ENCODE peak calls at places on chromosomes 6 and 20, in six cellular contexts. One of them, this sample, is unnamed.

GRCh38 chr6:71124340-71124739 is 164.3 kb upstream of the OGFRL1 start:
- DNase-seq in C1 segment of cervical spinal cord: no peak
- DNase-seq in NCI-H1092: no peak
- DNase-seq in renal cortical epithelial cell: no peak
- DNase-seq in RWPE1: no peak
- DNase-seq in fibroblast of lung: peak
- DNase-seq in this sample: no peak

GRCh38 chr6:139016337-139017213 is 12.0 kb upstream of the ABRACL start:
- DNase-seq in C1 segment of cervical spinal cord: no peak
- DNase-seq in NCI-H1092: no peak
- DNase-seq in renal cortical epithelial cell: no peak
- DNase-seq in RWPE1: no peak
- DNase-seq in fibroblast of lung: no peak
- DNase-seq in this sample: no peak

GRCh38 chr6:134374486-134374885 is 56.6 kb upstream of the SGK1 start:
- DNase-seq in C1 segment of cervical spinal cord: peak
- DNase-seq in NCI-H1092: no peak
- DNase-seq in renal cortical epithelial cell: no peak
- DNase-seq in RWPE1: no peak
- DNase-seq in fibroblast of lung: peak
- DNase-seq in this sample: no peak

GRCh38 chr20:61451953-61452352 is 199.9 kb downstream of the CDH4 start:
- DNase-seq in C1 segment of cervical spinal cord: no peak
- DNase-seq in NCI-H1092: no peak
- DNase-seq in renal cortical epithelial cell: no peak
- DNase-seq in RWPE1: no peak
- DNase-seq in fibroblast of lung: no peak
- DNase-seq in this sample: no peak

GRCh38 chr6:100176951-100177710 is 183.1 kb upstream of the MCHR2 start:
- DNase-seq in C1 segment of cervical spinal cord: no peak
- DNase-seq in NCI-H1092: no peak
- DNase-seq in renal cortical epithelial cell: no peak
- DNase-seq in RWPE1: no peak
- DNase-seq in fibroblast of lung: peak
- DNase-seq in this sample: no peak

GRCh38 chr6:153949606-153950005 is 89.4 kb upstream of the OPRM1 start:
- DNase-seq in C1 segment of cervical spinal cord: no peak
- DNase-seq in NCI-H1092: no peak
- DNase-seq in renal cortical epithelial cell: no peak
- DNase-seq in RWPE1: no peak
- DNase-seq in fibroblast of lung: no peak
- DNase-seq in this sample: no peak

GRCh38 chr6:46719099-46719498 is 16.1 kb downstream of the PLA2G7 start:
- DNase-seq in C1 segment of cervical spinal cord: no peak
- DNase-seq in NCI-H1092: no peak
- DNase-seq in renal cortical epithelial cell: peak
- DNase-seq in RWPE1: peak
- DNase-seq in fibroblast of lung: peak
- DNase-seq in this sample: no peak

GRCh38 chr20:31974975-31975481 is 7.1 kb downstream of the XKR7 start:
- DNase-seq in C1 segment of cervical spinal cord: peak
- DNase-seq in NCI-H1092: peak
- DNase-seq in renal cortical epithelial cell: peak
- DNase-seq in RWPE1: no peak
- DNase-seq in fibroblast of lung: no peak
- DNase-seq in this sample: no peak

GRCh38 chr6:145704153-145704781 is 31.1 kb downstream of the EPM2A start:
- DNase-seq in C1 segment of cervical spinal cord: no peak
- DNase-seq in NCI-H1092: no peak
- DNase-seq in renal cortical epithelial cell: peak
- DNase-seq in RWPE1: peak
- DNase-seq in fibroblast of lung: no peak
- DNase-seq in this sample: peak

GRCh38 chr20:60485012-60485760 is 527.0 kb downstream of the CDH26 start:
- DNase-seq in C1 segment of cervical spinal cord: no peak
- DNase-seq in NCI-H1092: no peak
- DNase-seq in renal cortical epithelial cell: no peak
- DNase-seq in RWPE1: no peak
- DNase-seq in fibroblast of lung: no peak
- DNase-seq in this sample: no peak

GRCh38 chr6:144219056-144219685 is 66.0 kb upstream of the UTRN start:
- DNase-seq in C1 segment of cervical spinal cord: no peak
- DNase-seq in NCI-H1092: no peak
- DNase-seq in renal cortical epithelial cell: peak
- DNase-seq in RWPE1: peak
- DNase-seq in fibroblast of lung: peak
- DNase-seq in this sample: peak

GRCh38 chr6:139625998-139626975 is 251.8 kb upstream of the CITED2 start:
- DNase-seq in C1 segment of cervical spinal cord: no peak
- DNase-seq in NCI-H1092: no peak
- DNase-seq in renal cortical epithelial cell: peak
- DNase-seq in RWPE1: no peak
- DNase-seq in fibroblast of lung: peak
- DNase-seq in this sample: no peak

GRCh38 chr20:37344506-37345338 is 1.2 kb upstream of the SRC start:
- DNase-seq in C1 segment of cervical spinal cord: no peak
- DNase-seq in NCI-H1092: no peak
- DNase-seq in renal cortical epithelial cell: peak
- DNase-seq in RWPE1: no peak
- DNase-seq in fibroblast of lung: no peak
- DNase-seq in this sample: no peak

GRCh38 chr6:137738197-137738596 is 128.9 kb upstream of the TNFAIP3 start:
- DNase-seq in C1 segment of cervical spinal cord: no peak
- DNase-seq in NCI-H1092: no peak
- DNase-seq in renal cortical epithelial cell: peak
- DNase-seq in RWPE1: no peak
- DNase-seq in fibroblast of lung: peak
- DNase-seq in this sample: peak

GRCh38 chr6:133971861-133972260 is 18.8 kb downstream of the TBPL1 start:
- DNase-seq in C1 segment of cervical spinal cord: no peak
- DNase-seq in NCI-H1092: no peak
- DNase-seq in renal cortical epithelial cell: no peak
- DNase-seq in RWPE1: no peak
- DNase-seq in fibroblast of lung: no peak
- DNase-seq in this sample: no peak

GRCh38 chr6:113649276-113649675 is 207.9 kb upstream of the MARCKS start:
- DNase-seq in C1 segment of cervical spinal cord: no peak
- DNase-seq in NCI-H1092: no peak
- DNase-seq in renal cortical epithelial cell: peak
- DNase-seq in RWPE1: no peak
- DNase-seq in fibroblast of lung: peak
- DNase-seq in this sample: no peak

GRCh38 chr20:16206817-16207216 is 366.4 kb downstream of the KIF16B start:
- DNase-seq in C1 segment of cervical spinal cord: no peak
- DNase-seq in NCI-H1092: no peak
- DNase-seq in renal cortical epithelial cell: no peak
- DNase-seq in RWPE1: no peak
- DNase-seq in fibroblast of lung: no peak
- DNase-seq in this sample: no peak

GRCh38 chr20:64113444-64113775 is 6.0 kb upstream of the NPBWR2 start:
- DNase-seq in C1 segment of cervical spinal cord: no peak
- DNase-seq in NCI-H1092: no peak
- DNase-seq in renal cortical epithelial cell: no peak
- DNase-seq in RWPE1: no peak
- DNase-seq in fibroblast of lung: no peak
- DNase-seq in this sample: no peak

GRCh38 chr6:10976571-10976970 is 67.5 kb downstream of the ELOVL2 start:
- DNase-seq in C1 segment of cervical spinal cord: no peak
- DNase-seq in NCI-H1092: no peak
- DNase-seq in renal cortical epithelial cell: no peak
- DNase-seq in RWPE1: no peak
- DNase-seq in fibroblast of lung: no peak
- DNase-seq in this sample: no peak

GRCh38 chr6:43983632-43984031 is 143.6 kb downstream of the MRPL14 start:
- DNase-seq in C1 segment of cervical spinal cord: no peak
- DNase-seq in NCI-H1092: peak
- DNase-seq in renal cortical epithelial cell: no peak
- DNase-seq in RWPE1: no peak
- DNase-seq in fibroblast of lung: no peak
- DNase-seq in this sample: no peak

GRCh38 chr6:33441457-33441856 is 12.9 kb upstream of the ZBTB9 start:
- DNase-seq in C1 segment of cervical spinal cord: no peak
- DNase-seq in NCI-H1092: no peak
- DNase-seq in renal cortical epithelial cell: no peak
- DNase-seq in RWPE1: no peak
- DNase-seq in fibroblast of lung: no peak
- DNase-seq in this sample: no peak

GRCh38 chr6:7819641-7820040 is 90.9 kb downstream of the TXNDC5 start:
- DNase-seq in C1 segment of cervical spinal cord: no peak
- DNase-seq in NCI-H1092: no peak
- DNase-seq in renal cortical epithelial cell: no peak
- DNase-seq in RWPE1: no peak
- DNase-seq in fibroblast of lung: peak
- DNase-seq in this sample: no peak

GRCh38 chr20:36544134-36545018 is 3.1 kb downstream of the MYL9 start:
- DNase-seq in C1 segment of cervical spinal cord: no peak
- DNase-seq in NCI-H1092: peak
- DNase-seq in renal cortical epithelial cell: peak
- DNase-seq in RWPE1: peak
- DNase-seq in fibroblast of lung: peak
- DNase-seq in this sample: no peak

GRCh38 chr6:68777956-68778355 is 142.9 kb downstream of the ADGRB3 start:
- DNase-seq in C1 segment of cervical spinal cord: peak
- DNase-seq in NCI-H1092: peak
- DNase-seq in renal cortical epithelial cell: peak
- DNase-seq in RWPE1: peak
- DNase-seq in fibroblast of lung: peak
- DNase-seq in this sample: peak

GRCh38 chr6:158684311-158684710 is 34.5 kb downstream of the SYTL3 start:
- DNase-seq in C1 segment of cervical spinal cord: no peak
- DNase-seq in NCI-H1092: no peak
- DNase-seq in renal cortical epithelial cell: no peak
- DNase-seq in RWPE1: no peak
- DNase-seq in fibroblast of lung: no peak
- DNase-seq in this sample: no peak

GRCh38 chr6:36659271-36659670 is 19.2 kb upstream of the CDKN1A start:
- DNase-seq in C1 segment of cervical spinal cord: no peak
- DNase-seq in NCI-H1092: no peak
- DNase-seq in renal cortical epithelial cell: peak
- DNase-seq in RWPE1: peak
- DNase-seq in fibroblast of lung: peak
- DNase-seq in this sample: no peak

GRCh38 chr6:31690231-31691077 is 9.6 kb upstream of the LY6G5C start:
- DNase-seq in C1 segment of cervical spinal cord: no peak
- DNase-seq in NCI-H1092: no peak
- DNase-seq in renal cortical epithelial cell: no peak
- DNase-seq in RWPE1: no peak
- DNase-seq in fibroblast of lung: no peak
- DNase-seq in this sample: no peak

GRCh38 chr6:42313941-42314570 is 96.4 kb upstream of the MRPS10 start:
- DNase-seq in C1 segment of cervical spinal cord: no peak
- DNase-seq in NCI-H1092: no peak
- DNase-seq in renal cortical epithelial cell: no peak
- DNase-seq in RWPE1: no peak
- DNase-seq in fibroblast of lung: peak
- DNase-seq in this sample: no peak

GRCh38 chr20:1215386-1216170 is 10.3 kb upstream of the RAD21L1 start:
- DNase-seq in C1 segment of cervical spinal cord: no peak
- DNase-seq in NCI-H1092: no peak
- DNase-seq in renal cortical epithelial cell: no peak
- DNase-seq in RWPE1: no peak
- DNase-seq in fibroblast of lung: no peak
- DNase-seq in this sample: no peak

GRCh38 chr6:134413241-134413643 is 95.3 kb upstream of the SGK1 start:
- DNase-seq in C1 segment of cervical spinal cord: no peak
- DNase-seq in NCI-H1092: no peak
- DNase-seq in renal cortical epithelial cell: no peak
- DNase-seq in RWPE1: no peak
- DNase-seq in fibroblast of lung: no peak
- DNase-seq in this sample: no peak

GRCh38 chr6:41239467-41240159 is 11.5 kb downstream of the TREML4 start:
- DNase-seq in C1 segment of cervical spinal cord: no peak
- DNase-seq in NCI-H1092: no peak
- DNase-seq in renal cortical epithelial cell: no peak
- DNase-seq in RWPE1: no peak
- DNase-seq in fibroblast of lung: no peak
- DNase-seq in this sample: no peak

GRCh38 chr6:109491207-109491938 is 8.4 kb upstream of the ZBTB24 start:
- DNase-seq in C1 segment of cervical spinal cord: no peak
- DNase-seq in NCI-H1092: no peak
- DNase-seq in renal cortical epithelial cell: no peak
- DNase-seq in RWPE1: no peak
- DNase-seq in fibroblast of lung: peak
- DNase-seq in this sample: no peak

This sample was measured in HTR-8/SVneo.